ENCODE peak calls at places on chromosomes 1 and 21, in five cellular contexts. U, W, K, O and A are unnamed samples.

GRCh38 chr1:9843576-9843945 is 19.8 kb upstream of the CLSTN1 start:
- DNase-seq in U (no peak), W (no peak), K (no peak), O (no peak), A (no peak)

GRCh38 chr1:29292344-29292743 is 56.0 kb downstream of the PTPRU start:
- DNase-seq in U (no peak), W (no peak), K (no peak), O (no peak), A (no peak)

GRCh38 chr1:111540928-111541327 is 37.5 kb upstream of the ADORA3 start:
- DNase-seq in U (no peak), W (no peak), K (no peak), O (no peak), A (no peak)

GRCh38 chr1:220803401-220804201 is 16.9 kb downstream of the MTARC1 start:
- DNase-seq in U (no peak), W (peak), K (peak), O (no peak), A (no peak)

GRCh38 chr1:59408608-59409007 is 111.7 kb downstream of the FGGY start:
- DNase-seq in U (no peak), W (no peak), K (no peak), O (no peak), A (no peak)

GRCh38 chr1:248842781-248843331 is 4.8 kb downstream of the ZNF672 start:
- DNase-seq in U (no peak), W (no peak), K (no peak), O (no peak), A (no peak)

GRCh38 chr1:161171191-161171590 is 5.0 kb downstream of the PPOX start:
- DNase-seq in U (no peak), W (no peak), K (no peak), O (no peak), A (no peak)

GRCh38 chr1:152869808-152870419 is 8.2 kb upstream of the SMCP start:
- DNase-seq in U (peak), W (peak), K (peak), O (peak), A (no peak)

GRCh38 chr1:18693256-18694098 is 62.8 kb downstream of the PAX7 start:
- DNase-seq in U (no peak), W (no peak), K (peak), O (no peak), A (no peak)

GRCh38 chr21:44752701-44753235 is 41.4 kb upstream of the TSPEAR start:
- DNase-seq in U (no peak), W (no peak), K (no peak), O (no peak), A (no peak)

GRCh38 chr1:11673089-11673769 is 7.7 kb downstream of the MAD2L2 start:
- DNase-seq in U (no peak), W (no peak), K (no peak), O (no peak), A (no peak)

GRCh38 chr1:210736681-210737080 is 397.3 kb downstream of the KCNH1 start:
- DNase-seq in U (no peak), W (no peak), K (no peak), O (no peak), A (no peak)

GRCh38 chr1:18778437-18778836 is 81.0 kb downstream of the TAS1R2 start:
- DNase-seq in U (no peak), W (no peak), K (no peak), O (no peak), A (no peak)

GRCh38 chr1:74650561-74650960 is 23.0 kb downstream of the ERICH3 start:
- DNase-seq in U (no peak), W (no peak), K (no peak), O (no peak), A (no peak)

GRCh38 chr1:27106561-27107323 is 48.2 kb downstream of the SLC9A1 start:
- DNase-seq in U (peak), W (no peak), K (no peak), O (no peak), A (peak)

GRCh38 chr1:92211166-92211565 is 6.5 kb upstream of the C1orf146 start:
- DNase-seq in U (no peak), W (no peak), K (no peak), O (no peak), A (no peak)

GRCh38 chr1:50973255-50973654 is 3.2 kb downstream of the CDKN2C start:
- DNase-seq in U (no peak), W (no peak), K (no peak), O (no peak), A (no peak)

GRCh38 chr1:67211589-67212563 is 45.6 kb downstream of the IL23R start:
- DNase-seq in U (peak), W (peak), K (peak), O (peak), A (no peak)

GRCh38 chr1:201480231-201481003 is 11.4 kb upstream of the PHLDA3 start:
- DNase-seq in U (peak), W (peak), K (peak), O (peak), A (peak)

GRCh38 chr1:202130275-202130646 is 7.5 kb downstream of the GPR37L1 start:
- DNase-seq in U (no peak), W (no peak), K (no peak), O (no peak), A (no peak)

GRCh38 chr1:90452491-90452890 is 264.6 kb downstream of the BARHL2 start:
- DNase-seq in U (no peak), W (no peak), K (no peak), O (no peak), A (no peak)

GRCh38 chr1:192266645-192267044 is 50.1 kb upstream of the RGS21 start:
- DNase-seq in U (no peak), W (no peak), K (no peak), O (no peak), A (no peak)

GRCh38 chr1:113747376-113747775 is 11.9 kb downstream of the PHTF1 start:
- DNase-seq in U (no peak), W (no peak), K (no peak), O (no peak), A (no peak)

GRCh38 chr1:168598963-168599362 is 22.6 kb downstream of the XCL1 start:
- DNase-seq in U (no peak), W (no peak), K (no peak), O (no peak), A (no peak)

GRCh38 chr1:111818081-111818480 is 62.4 kb downstream of the DDX20 start:
- DNase-seq in U (no peak), W (no peak), K (no peak), O (no peak), A (no peak)

GRCh38 chr1:65372557-65372956 is 47.9 kb upstream of the LEPR start:
- DNase-seq in U (no peak), W (no peak), K (no peak), O (no peak), A (no peak)

GRCh38 chr1:211738709-211739301 is 63.4 kb upstream of the NEK2 start:
- DNase-seq in U (no peak), W (peak), K (no peak), O (no peak), A (peak)

GRCh38 chr21:26966978-26967913 is at the start of gene ADAMTS5:
- DNase-seq in U (no peak), W (no peak), K (peak), O (no peak), A (no peak)

GRCh38 chr1:220789532-220790147 is 2.9 kb downstream of the MTARC1 start:
- DNase-seq in U (no peak), W (no peak), K (no peak), O (no peak), A (no peak)

GRCh38 chr1:45322486-45323040 is 4.1 kb upstream of the HPDL start:
- DNase-seq in U (no peak), W (no peak), K (no peak), O (no peak), A (no peak)

GRCh38 chr1:116290085-116290670 is 82.9 kb upstream of the ATP1A1 start:
- DNase-seq in U (no peak), W (no peak), K (no peak), O (no peak), A (no peak)

GRCh38 chr1:211734791-211735190 is 59.4 kb upstream of the NEK2 start:
- DNase-seq in U (no peak), W (no peak), K (no peak), O (no peak), A (no peak)

GRCh38 chr21:34702341-34702807 is 33.6 kb downstream of the CLIC6 start:
- DNase-seq in U (no peak), W (no peak), K (no peak), O (no peak), A (no peak)

GRCh38 chr1:68811806-68812205 is 314.9 kb upstream of the DEPDC1 start:
- DNase-seq in U (no peak), W (no peak), K (no peak), O (no peak), A (no peak)

GRCh38 chr1:94504601-94505000 is 37.0 kb downstream of the F3 start:
- DNase-seq in U (no peak), W (no peak), K (no peak), O (no peak), A (no peak)

GRCh38 chr1:245609354-245609753 is 454.6 kb downstream of the KIF26B start:
- DNase-seq in U (no peak), W (no peak), K (no peak), O (no peak), A (no peak)

GRCh38 chr1:20913242-20913641 is 126.1 kb upstream of the HP1BP3 start:
- DNase-seq in U (no peak), W (no peak), K (no peak), O (no peak), A (no peak)

GRCh38 chr1:93964777-93965200 is 55.6 kb upstream of the GCLM start:
- DNase-seq in U (no peak), W (no peak), K (no peak), O (no peak), A (no peak)

GRCh38 chr1:42943166-42943565 is 15.5 kb downstream of the SLC2A1 start:
- DNase-seq in U (no peak), W (no peak), K (no peak), O (no peak), A (no peak)